ENCODE peak calls at places on chromosomes 16 and 17, in seven cellular contexts. M is hepatocyte, I is SK-N-SH, S is GM23248, D is HCT116, U is PC-3, C is MM.1S. V is an unnamed sample. For H3K27me3, the result is how much of the 10 kb centered on the place peaks cover.

GRCh38 chr17:49361129-49361901 is 735 bp downstream of the ZNF652 start:
- DNase-seq in D (no peak), S (peak), M (peak), C (peak), U (peak), I (peak), V (no peak)

GRCh38 chr17:44177641-44178040 is 7.1 kb downstream of the ASB16 start:
- DNase-seq in C (no peak), S (no peak), M (no peak), D (no peak), I (no peak), U (no peak), V (no peak)

GRCh38 chr17:4301066-4301465 is 37.3 kb upstream of the ANKFY1 start:
- DNase-seq in I (no peak), U (no peak), C (no peak), M (no peak), S (no peak), D (no peak), V (no peak)

GRCh38 chr17:60230358-60230757 is 80.6 kb downstream of the CA4 start:
- DNase-seq in C (no peak), U (no peak), M (no peak), I (no peak), D (no peak), S (peak), V (no peak)

GRCh38 chr17:42294469-42295398 is 6.4 kb downstream of the STAT5A start:
- DNase-seq in I (no peak), S (no peak), M (no peak), C (no peak), U (no peak), D (no peak), V (no peak)

GRCh38 chr17:35808240-35808961 is 883 bp upstream of the TAF15 start:
- DNase-seq in D (no peak), M (no peak), U (no peak), S (no peak), C (no peak), I (no peak), V (no peak)

GRCh38 chr16:67811899-67812298 is 5.2 kb downstream of the TSNAXIP1 start:
- DNase-seq in C (no peak), S (no peak), M (no peak), D (no peak), I (no peak), U (no peak), V (no peak)

GRCh38 chr17:34378664-34379101 is 15.7 kb upstream of the CCL1 start:
- DNase-seq in U (no peak), C (peak), S (peak), D (no peak), M (no peak), I (no peak), V (no peak)

GRCh38 chr16:69326172-69326873 is 4.1 kb downstream of the PDF start:
- DNase-seq in C (no peak), S (no peak), I (no peak), M (peak), U (no peak), D (no peak), V (no peak)

GRCh38 chr17:83183150-83183820 is 103.9 kb downstream of the METRNL start:
- DNase-seq in M (no peak), U (no peak), S (no peak), D (no peak), I (no peak), C (no peak), V (no peak)

GRCh38 chr17:28996554-28997096 is 9.2 kb downstream of the SEZ6 start:
- DNase-seq in U (no peak), S (no peak), I (no peak), D (no peak), C (no peak), M (no peak), V (peak)

GRCh38 chr16:79286646-79287423 is 313.7 kb downstream of the MAF start:
- DNase-seq in C (peak), D (no peak), U (no peak), M (no peak), S (no peak), I (no peak), V (peak)

GRCh38 chr17:7627250-7628121 is at the start of gene SAT2:
- DNase-seq in S (peak), U (peak), I (peak), C (peak), D (peak), M (peak), V (peak)

GRCh38 chr17:66275651-66276050 is 26.8 kb upstream of the PRKCA start:
- DNase-seq in D (peak), S (peak), I (no peak), M (peak), U (peak), C (no peak), V (no peak)

GRCh38 chr17:11506635-11507034 is 91.6 kb upstream of the DNAH9 start:
- DNase-seq in D (no peak), I (no peak), M (peak), S (peak), C (peak), U (peak), V (peak)

GRCh38 chr16:50699345-50700159 is 6.1 kb downstream of the NOD2 start:
- DNase-seq in D (no peak), I (no peak), C (no peak), U (peak), S (peak), M (no peak), V (no peak)

GRCh38 chr16:4877298-4877685 is 30.0 kb downstream of the UBN1 start:
- DNase-seq in M (no peak), I (no peak), C (no peak), S (no peak), D (no peak), U (no peak), V (no peak)

GRCh38 chr17:82391496-82392066 is 20.0 kb downstream of the UTS2R start:
- DNase-seq in C (no peak), M (no peak), S (no peak), I (no peak), D (no peak), U (no peak), V (no peak)

GRCh38 chr16:88484505-88485365 is 31.7 kb downstream of the ZFPM1 start:
- DNase-seq in D (no peak), S (no peak), C (no peak), U (no peak), M (no peak), I (no peak), V (no peak)

GRCh38 chr16:22388101-22388644 is 13.8 kb upstream of the CDR2 start:
- DNase-seq in C (no peak), D (no peak), U (peak), M (no peak), I (no peak), S (no peak), V (no peak)

GRCh38 chr16:84278333-84278732 is 16.3 kb upstream of the WFDC1 start:
- DNase-seq in U (no peak), I (no peak), D (no peak), S (no peak), M (no peak), C (no peak), V (no peak)

GRCh38 chr16:25135239-25135878 is 23.8 kb downstream of the LCMT1 start:
- DNase-seq in I (no peak), U (peak), C (no peak), M (no peak), S (peak), D (no peak), V (no peak)

GRCh38 chr17:61238455-61238933 is 161.1 kb upstream of the TBX2 start:
- DNase-seq in D (no peak), M (no peak), C (no peak), I (peak), S (no peak), U (no peak), V (no peak)

GRCh38 chr17:7336240-7337175 is at the start of gene ACAP1:
- DNase-seq in C (peak), M (no peak), S (no peak), U (no peak), D (no peak), I (no peak), V (no peak)

GRCh38 chr16:73523209-73523608 is 475.3 kb upstream of the ZFHX3 start:
- DNase-seq in I (no peak), C (no peak), D (no peak), U (no peak), M (no peak), S (no peak), V (no peak)

GRCh38 chr16:57969451-57970123 is 1.3 kb downstream of the CNGB1 start:
- DNase-seq in C (no peak), M (no peak), D (no peak), S (no peak), U (no peak), I (no peak), V (no peak)

GRCh38 chr17:48149174-48150106 is 41.9 kb downstream of the SNX11 start:
- DNase-seq in I (peak), U (no peak), C (no peak), D (no peak), M (no peak), S (no peak), V (peak)

GRCh38 chr17:48150107-48150463 is 42.5 kb downstream of the SNX11 start:
- DNase-seq in M (no peak), C (no peak), U (no peak), I (no peak), D (no peak), S (no peak), V (no peak)

GRCh38 chr17:48144976-48145798 is 37.6 kb downstream of the SNX11 start:
- DNase-seq in I (no peak), C (no peak), M (no peak), S (no peak), D (no peak), U (no peak), V (no peak)

GRCh38 chr17:48150602-48151001 is 43.0 kb downstream of the SNX11 start:
- DNase-seq in C (no peak), I (no peak), U (no peak), M (no peak), S (no peak), D (no peak), V (no peak)

DNA sequence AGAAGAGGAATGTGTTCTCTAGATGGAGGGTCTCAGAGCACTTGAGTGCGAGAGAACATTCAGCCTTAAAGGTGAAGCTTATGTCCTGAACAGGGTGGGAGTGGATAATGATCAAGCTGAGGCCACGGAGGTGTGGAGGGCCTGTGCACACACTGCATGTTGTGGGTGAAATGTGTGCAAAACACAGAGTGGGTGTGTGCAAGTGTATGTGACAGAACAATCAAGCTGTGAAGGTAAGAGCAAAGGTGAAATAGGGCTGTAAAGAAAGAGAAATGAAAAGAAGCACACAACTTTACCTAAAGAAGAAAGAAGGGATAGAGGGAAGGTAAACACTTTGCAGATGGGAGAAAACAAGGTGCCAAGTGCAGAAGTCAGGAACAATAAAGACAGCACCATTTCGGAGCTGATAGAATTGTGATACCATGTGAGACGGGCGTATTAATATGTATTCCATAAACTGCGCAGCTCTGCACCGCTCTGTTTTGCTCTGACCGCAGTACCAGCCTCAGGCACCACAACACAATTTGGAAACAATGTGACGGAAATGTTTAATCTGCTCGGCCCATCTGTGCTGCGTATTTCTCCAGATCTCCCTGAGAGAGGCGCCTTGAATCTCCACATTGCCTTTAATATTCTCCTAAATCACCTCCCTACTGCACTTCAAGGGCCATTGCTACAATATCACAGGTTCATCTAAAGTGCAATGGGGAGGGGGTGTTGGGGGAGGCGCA is 40.6 kb downstream of the SNX11 start:
- DNase-seq in C (no peak), S (no peak), D (no peak), I (peak), M (no peak), U (no peak), V (no peak)
- H3K27me3 ChIP-seq in C (under half), S (half or more), D (under half), I (half or more), M (half or more), U (half or more), V (half or more)

DNA sequence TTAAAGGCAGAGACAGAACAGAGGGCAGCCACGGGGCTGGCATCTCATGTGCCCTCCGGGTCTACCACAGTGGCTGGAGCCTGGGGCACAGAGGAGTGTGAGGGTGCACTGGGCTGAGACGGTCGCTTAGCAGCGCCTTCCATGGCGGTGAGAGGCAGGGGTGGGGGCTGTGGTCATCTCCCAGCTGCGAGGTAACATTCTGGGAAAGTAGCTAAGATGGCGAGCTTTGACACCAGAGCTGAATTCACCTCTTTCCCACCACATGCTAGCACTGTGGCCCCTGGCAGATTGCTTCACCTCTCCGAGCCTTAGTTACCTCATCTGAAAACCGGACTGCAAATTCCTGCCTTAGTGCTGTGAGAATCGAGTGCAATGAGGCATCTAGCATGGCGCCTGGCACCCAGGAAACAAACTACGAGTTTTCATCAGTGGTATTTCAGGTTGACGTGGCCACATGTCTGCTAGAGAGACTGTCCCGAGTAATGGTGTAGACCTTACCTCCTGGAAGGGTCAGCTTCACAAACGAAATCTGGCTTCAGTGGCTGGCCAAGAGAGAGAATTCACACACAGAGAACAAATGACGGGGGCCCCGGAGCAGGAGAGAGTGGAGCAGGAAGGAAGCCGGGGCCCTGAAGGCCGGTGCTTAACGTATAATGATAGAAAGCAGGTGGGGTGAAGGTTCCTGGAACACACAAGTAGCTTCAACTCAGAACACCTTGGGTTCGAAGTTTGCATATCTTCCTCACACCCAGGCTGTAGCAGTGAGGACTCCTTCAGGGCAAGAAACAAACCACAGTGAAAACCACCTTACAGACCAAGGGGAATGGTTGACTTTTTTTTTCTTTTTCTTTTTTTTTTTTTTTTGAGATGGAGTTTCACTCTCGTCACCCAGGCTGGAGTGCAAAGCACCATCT is 63.9 kb upstream of the RPH3AL start:
- DNase-seq in D (no peak), U (no peak), S (no peak), C (peak), M (no peak), I (no peak), V (no peak)
- TF ChIP-seq EZH2phosphoT487 in D (no peak), U (no peak), S (no peak), C (no peak), M (no peak), I (no peak), V (no peak)

DNA sequence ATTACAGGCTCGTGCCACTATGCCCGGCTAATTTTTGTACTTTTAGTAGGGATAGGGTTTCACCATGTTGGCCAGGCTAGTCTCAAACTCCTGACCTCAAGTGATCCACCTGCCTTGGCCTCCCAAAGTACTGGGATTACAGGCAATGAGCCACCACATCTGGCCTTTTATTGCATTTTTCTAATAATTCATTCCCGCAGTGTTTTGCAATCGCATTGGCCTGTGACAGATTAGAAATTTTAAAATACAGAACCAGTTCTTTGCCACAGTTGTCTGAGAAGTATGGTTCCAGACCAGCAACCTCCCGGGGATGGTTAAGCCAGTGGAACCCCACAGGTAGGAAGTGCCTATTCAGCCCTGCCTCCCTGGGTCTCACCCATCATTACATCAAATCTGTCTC is 3.2 kb upstream of the CRHR1 start:
- DNase-seq in C (no peak), I (no peak), U (no peak), D (no peak), M (no peak), S (no peak), V (no peak)
- H3K27me3 ChIP-seq in C (half or more), I (under half), U (half or more), D (under half), M (half or more), S (under half), V (under half)

GRCh38 chr17:39304188-39304587 is 78.4 kb upstream of the STAC2 start:
- DNase-seq in S (no peak), D (no peak), U (no peak), C (no peak), M (no peak), I (no peak), V (no peak)

GRCh38 chr17:39306028-39306427 is 80.3 kb upstream of the STAC2 start:
- DNase-seq in S (no peak), I (no peak), C (no peak), M (no peak), U (no peak), D (no peak), V (peak)

GRCh38 chr17:39306509-39307212 is 80.9 kb upstream of the STAC2 start:
- DNase-seq in U (no peak), M (no peak), S (peak), I (no peak), D (no peak), C (peak), V (no peak)
- TF ChIP-seq EZH2phosphoT487 in U (no peak), M (no peak), S (no peak), I (no peak), D (no peak), C (no peak), V (no peak)

V was measured in neural progenitor cell.